ENCODE peak calls at places on chromosomes 1 and 21, in ten cellular contexts. One of them, this sample, is unnamed.

GRCh38 chr1:16420719-16421118 is 16.5 kb downstream of the SPATA21 start:
- DNase-seq in activated CD8-positive, alpha-beta memory T cell treated with anti-CD3 and anti-CD28 coated beads for 4 hours: no peak
- DNase-seq in fibroblast of mammary gland: no peak
- DNase-seq in D341Med: no peak
- DNase-seq in T-helper 17 cell: no peak
- DNase-seq in psoas muscle: no peak
- DNase-seq in effector CD4-positive, alpha-beta T cell: peak
- DNase-seq in activated CD4-positive, alpha-beta memory T cell treated with anti-CD3 and anti-CD28 coated beads for 36 hours: peak
- DNase-seq in effector memory CD8-positive, alpha-beta T cell: peak
- DNase-seq in neuronal stem cell: no peak
- DNase-seq in this sample: no peak

GRCh38 chr1:92619466-92620189 is 132.9 kb upstream of the GFI1 start:
- DNase-seq in activated CD8-positive, alpha-beta memory T cell treated with anti-CD3 and anti-CD28 coated beads for 4 hours: no peak
- DNase-seq in fibroblast of mammary gland: no peak
- DNase-seq in D341Med: no peak
- DNase-seq in T-helper 17 cell: no peak
- DNase-seq in psoas muscle: no peak
- DNase-seq in effector CD4-positive, alpha-beta T cell: no peak
- DNase-seq in activated CD4-positive, alpha-beta memory T cell treated with anti-CD3 and anti-CD28 coated beads for 36 hours: peak
- DNase-seq in effector memory CD8-positive, alpha-beta T cell: no peak
- DNase-seq in neuronal stem cell: no peak
- DNase-seq in this sample: no peak

GRCh38 chr1:43233631-43234030 is 36.2 kb upstream of the TMEM125 start:
- DNase-seq in activated CD8-positive, alpha-beta memory T cell treated with anti-CD3 and anti-CD28 coated beads for 4 hours: no peak
- DNase-seq in fibroblast of mammary gland: no peak
- DNase-seq in D341Med: no peak
- DNase-seq in T-helper 17 cell: no peak
- DNase-seq in psoas muscle: no peak
- DNase-seq in effector CD4-positive, alpha-beta T cell: no peak
- DNase-seq in activated CD4-positive, alpha-beta memory T cell treated with anti-CD3 and anti-CD28 coated beads for 36 hours: no peak
- DNase-seq in effector memory CD8-positive, alpha-beta T cell: no peak
- DNase-seq in neuronal stem cell: no peak
- DNase-seq in this sample: no peak

GRCh38 chr1:232937741-232938375 is 12.6 kb upstream of the NTPCR start:
- DNase-seq in activated CD8-positive, alpha-beta memory T cell treated with anti-CD3 and anti-CD28 coated beads for 4 hours: no peak
- DNase-seq in fibroblast of mammary gland: no peak
- DNase-seq in D341Med: no peak
- DNase-seq in T-helper 17 cell: no peak
- DNase-seq in psoas muscle: no peak
- DNase-seq in effector CD4-positive, alpha-beta T cell: no peak
- DNase-seq in activated CD4-positive, alpha-beta memory T cell treated with anti-CD3 and anti-CD28 coated beads for 36 hours: no peak
- DNase-seq in effector memory CD8-positive, alpha-beta T cell: no peak
- DNase-seq in neuronal stem cell: no peak
- DNase-seq in this sample: no peak

GRCh38 chr1:12161662-12162458 is 4.9 kb upstream of the TNFRSF1B start:
- DNase-seq in activated CD8-positive, alpha-beta memory T cell treated with anti-CD3 and anti-CD28 coated beads for 4 hours: peak
- DNase-seq in fibroblast of mammary gland: peak
- DNase-seq in D341Med: no peak
- DNase-seq in T-helper 17 cell: peak
- DNase-seq in psoas muscle: peak
- DNase-seq in effector CD4-positive, alpha-beta T cell: peak
- DNase-seq in activated CD4-positive, alpha-beta memory T cell treated with anti-CD3 and anti-CD28 coated beads for 36 hours: peak
- DNase-seq in effector memory CD8-positive, alpha-beta T cell: peak
- DNase-seq in neuronal stem cell: no peak
- DNase-seq in this sample: no peak

GRCh38 chr21:14591882-14592281 is 45.8 kb upstream of the SAMSN1 start:
- DNase-seq in activated CD8-positive, alpha-beta memory T cell treated with anti-CD3 and anti-CD28 coated beads for 4 hours: no peak
- DNase-seq in fibroblast of mammary gland: peak
- DNase-seq in D341Med: no peak
- DNase-seq in T-helper 17 cell: no peak
- DNase-seq in psoas muscle: peak
- DNase-seq in effector CD4-positive, alpha-beta T cell: no peak
- DNase-seq in activated CD4-positive, alpha-beta memory T cell treated with anti-CD3 and anti-CD28 coated beads for 36 hours: no peak
- DNase-seq in effector memory CD8-positive, alpha-beta T cell: no peak
- DNase-seq in neuronal stem cell: no peak
- DNase-seq in this sample: no peak

GRCh38 chr1:213783898-213784297 is 203.9 kb upstream of the PROX1 start:
- DNase-seq in activated CD8-positive, alpha-beta memory T cell treated with anti-CD3 and anti-CD28 coated beads for 4 hours: no peak
- DNase-seq in fibroblast of mammary gland: no peak
- DNase-seq in D341Med: no peak
- DNase-seq in T-helper 17 cell: no peak
- DNase-seq in psoas muscle: no peak
- DNase-seq in effector CD4-positive, alpha-beta T cell: no peak
- DNase-seq in activated CD4-positive, alpha-beta memory T cell treated with anti-CD3 and anti-CD28 coated beads for 36 hours: no peak
- DNase-seq in effector memory CD8-positive, alpha-beta T cell: no peak
- DNase-seq in neuronal stem cell: no peak
- DNase-seq in this sample: no peak

GRCh38 chr1:229186373-229187056 is 84.4 kb upstream of the RAB4A start:
- DNase-seq in activated CD8-positive, alpha-beta memory T cell treated with anti-CD3 and anti-CD28 coated beads for 4 hours: no peak
- DNase-seq in fibroblast of mammary gland: peak
- DNase-seq in D341Med: no peak
- DNase-seq in T-helper 17 cell: no peak
- DNase-seq in psoas muscle: no peak
- DNase-seq in effector CD4-positive, alpha-beta T cell: no peak
- DNase-seq in activated CD4-positive, alpha-beta memory T cell treated with anti-CD3 and anti-CD28 coated beads for 36 hours: peak
- DNase-seq in effector memory CD8-positive, alpha-beta T cell: no peak
- DNase-seq in neuronal stem cell: no peak
- DNase-seq in this sample: no peak

GRCh38 chr1:156551066-156551643 is 21.2 kb downstream of the IQGAP3 start:
- DNase-seq in activated CD8-positive, alpha-beta memory T cell treated with anti-CD3 and anti-CD28 coated beads for 4 hours: no peak
- DNase-seq in fibroblast of mammary gland: no peak
- DNase-seq in D341Med: no peak
- DNase-seq in T-helper 17 cell: no peak
- DNase-seq in psoas muscle: no peak
- DNase-seq in effector CD4-positive, alpha-beta T cell: no peak
- DNase-seq in activated CD4-positive, alpha-beta memory T cell treated with anti-CD3 and anti-CD28 coated beads for 36 hours: no peak
- DNase-seq in effector memory CD8-positive, alpha-beta T cell: no peak
- DNase-seq in neuronal stem cell: no peak
- DNase-seq in this sample: no peak

GRCh38 chr1:171683826-171684225 is 31.3 kb upstream of the MYOC start:
- DNase-seq in activated CD8-positive, alpha-beta memory T cell treated with anti-CD3 and anti-CD28 coated beads for 4 hours: no peak
- DNase-seq in fibroblast of mammary gland: no peak
- DNase-seq in D341Med: no peak
- DNase-seq in T-helper 17 cell: no peak
- DNase-seq in psoas muscle: no peak
- DNase-seq in effector CD4-positive, alpha-beta T cell: no peak
- DNase-seq in activated CD4-positive, alpha-beta memory T cell treated with anti-CD3 and anti-CD28 coated beads for 36 hours: no peak
- DNase-seq in effector memory CD8-positive, alpha-beta T cell: no peak
- DNase-seq in neuronal stem cell: no peak
- DNase-seq in this sample: no peak

GRCh38 chr1:224683981-224684380 is 67.9 kb downstream of the CNIH3 start:
- DNase-seq in activated CD8-positive, alpha-beta memory T cell treated with anti-CD3 and anti-CD28 coated beads for 4 hours: no peak
- DNase-seq in fibroblast of mammary gland: no peak
- DNase-seq in D341Med: no peak
- DNase-seq in T-helper 17 cell: no peak
- DNase-seq in psoas muscle: no peak
- DNase-seq in effector CD4-positive, alpha-beta T cell: no peak
- DNase-seq in activated CD4-positive, alpha-beta memory T cell treated with anti-CD3 and anti-CD28 coated beads for 36 hours: no peak
- DNase-seq in effector memory CD8-positive, alpha-beta T cell: no peak
- DNase-seq in neuronal stem cell: no peak
- DNase-seq in this sample: no peak

GRCh38 chr1:37691497-37692077 is 729 bp upstream of the CDCA8 start:
- DNase-seq in activated CD8-positive, alpha-beta memory T cell treated with anti-CD3 and anti-CD28 coated beads for 4 hours: no peak
- DNase-seq in fibroblast of mammary gland: peak
- DNase-seq in D341Med: peak
- DNase-seq in T-helper 17 cell: no peak
- DNase-seq in psoas muscle: peak
- DNase-seq in effector CD4-positive, alpha-beta T cell: no peak
- DNase-seq in activated CD4-positive, alpha-beta memory T cell treated with anti-CD3 and anti-CD28 coated beads for 36 hours: peak
- DNase-seq in effector memory CD8-positive, alpha-beta T cell: no peak
- DNase-seq in neuronal stem cell: no peak
- DNase-seq in this sample: no peak

GRCh38 chr1:229581485-229581884 is 23.0 kb upstream of the ABCB10 start:
- DNase-seq in activated CD8-positive, alpha-beta memory T cell treated with anti-CD3 and anti-CD28 coated beads for 4 hours: no peak
- DNase-seq in fibroblast of mammary gland: no peak
- DNase-seq in D341Med: no peak
- DNase-seq in T-helper 17 cell: no peak
- DNase-seq in psoas muscle: no peak
- DNase-seq in effector CD4-positive, alpha-beta T cell: no peak
- DNase-seq in activated CD4-positive, alpha-beta memory T cell treated with anti-CD3 and anti-CD28 coated beads for 36 hours: no peak
- DNase-seq in effector memory CD8-positive, alpha-beta T cell: no peak
- DNase-seq in neuronal stem cell: no peak
- DNase-seq in this sample: no peak

GRCh38 chr1:182185822-182186756 is 124.6 kb upstream of the ZNF648 start:
- DNase-seq in activated CD8-positive, alpha-beta memory T cell treated with anti-CD3 and anti-CD28 coated beads for 4 hours: no peak
- DNase-seq in fibroblast of mammary gland: peak
- DNase-seq in D341Med: no peak
- DNase-seq in T-helper 17 cell: no peak
- DNase-seq in psoas muscle: no peak
- DNase-seq in effector CD4-positive, alpha-beta T cell: no peak
- DNase-seq in activated CD4-positive, alpha-beta memory T cell treated with anti-CD3 and anti-CD28 coated beads for 36 hours: no peak
- DNase-seq in effector memory CD8-positive, alpha-beta T cell: no peak
- DNase-seq in neuronal stem cell: peak
- DNase-seq in this sample: no peak

GRCh38 chr1:204560590-204560989 is 44.4 kb downstream of the MDM4 start:
- DNase-seq in activated CD8-positive, alpha-beta memory T cell treated with anti-CD3 and anti-CD28 coated beads for 4 hours: no peak
- DNase-seq in fibroblast of mammary gland: peak
- DNase-seq in D341Med: no peak
- DNase-seq in T-helper 17 cell: no peak
- DNase-seq in psoas muscle: no peak
- DNase-seq in effector CD4-positive, alpha-beta T cell: no peak
- DNase-seq in activated CD4-positive, alpha-beta memory T cell treated with anti-CD3 and anti-CD28 coated beads for 36 hours: no peak
- DNase-seq in effector memory CD8-positive, alpha-beta T cell: no peak
- DNase-seq in neuronal stem cell: no peak
- DNase-seq in this sample: no peak

GRCh38 chr1:226661965-226662364 is 77.1 kb downstream of the ITPKB start:
- DNase-seq in activated CD8-positive, alpha-beta memory T cell treated with anti-CD3 and anti-CD28 coated beads for 4 hours: no peak
- DNase-seq in fibroblast of mammary gland: peak
- DNase-seq in D341Med: peak
- DNase-seq in T-helper 17 cell: no peak
- DNase-seq in psoas muscle: peak
- DNase-seq in effector CD4-positive, alpha-beta T cell: no peak
- DNase-seq in activated CD4-positive, alpha-beta memory T cell treated with anti-CD3 and anti-CD28 coated beads for 36 hours: no peak
- DNase-seq in effector memory CD8-positive, alpha-beta T cell: no peak
- DNase-seq in neuronal stem cell: no peak
- DNase-seq in this sample: no peak

GRCh38 chr1:184387871-184388670 is 1.2 kb downstream of the C1orf21 start:
- DNase-seq in activated CD8-positive, alpha-beta memory T cell treated with anti-CD3 and anti-CD28 coated beads for 4 hours: peak
- DNase-seq in fibroblast of mammary gland: peak
- DNase-seq in D341Med: peak
- DNase-seq in T-helper 17 cell: no peak
- DNase-seq in psoas muscle: peak
- DNase-seq in effector CD4-positive, alpha-beta T cell: no peak
- DNase-seq in activated CD4-positive, alpha-beta memory T cell treated with anti-CD3 and anti-CD28 coated beads for 36 hours: peak
- DNase-seq in effector memory CD8-positive, alpha-beta T cell: peak
- DNase-seq in neuronal stem cell: no peak
- DNase-seq in this sample: no peak

GRCh38 chr1:8255712-8256111 is 62.2 kb upstream of the SLC45A1 start:
- DNase-seq in activated CD8-positive, alpha-beta memory T cell treated with anti-CD3 and anti-CD28 coated beads for 4 hours: no peak
- DNase-seq in fibroblast of mammary gland: no peak
- DNase-seq in D341Med: no peak
- DNase-seq in T-helper 17 cell: no peak
- DNase-seq in psoas muscle: no peak
- DNase-seq in effector CD4-positive, alpha-beta T cell: no peak
- DNase-seq in activated CD4-positive, alpha-beta memory T cell treated with anti-CD3 and anti-CD28 coated beads for 36 hours: no peak
- DNase-seq in effector memory CD8-positive, alpha-beta T cell: no peak
- DNase-seq in neuronal stem cell: no peak
- DNase-seq in this sample: no peak

GRCh38 chr1:223835754-223836153 is 10.0 kb downstream of the TP53BP2 start:
- DNase-seq in activated CD8-positive, alpha-beta memory T cell treated with anti-CD3 and anti-CD28 coated beads for 4 hours: no peak
- DNase-seq in fibroblast of mammary gland: peak
- DNase-seq in D341Med: no peak
- DNase-seq in T-helper 17 cell: no peak
- DNase-seq in psoas muscle: no peak
- DNase-seq in effector CD4-positive, alpha-beta T cell: no peak
- DNase-seq in activated CD4-positive, alpha-beta memory T cell treated with anti-CD3 and anti-CD28 coated beads for 36 hours: no peak
- DNase-seq in effector memory CD8-positive, alpha-beta T cell: no peak
- DNase-seq in neuronal stem cell: no peak
- DNase-seq in this sample: no peak

GRCh38 chr1:202165267-202165941 is 5.0 kb upstream of the PTPN7 start:
- DNase-seq in activated CD8-positive, alpha-beta memory T cell treated with anti-CD3 and anti-CD28 coated beads for 4 hours: no peak
- DNase-seq in fibroblast of mammary gland: no peak
- DNase-seq in D341Med: no peak
- DNase-seq in T-helper 17 cell: no peak
- DNase-seq in psoas muscle: no peak
- DNase-seq in effector CD4-positive, alpha-beta T cell: no peak
- DNase-seq in activated CD4-positive, alpha-beta memory T cell treated with anti-CD3 and anti-CD28 coated beads for 36 hours: peak
- DNase-seq in effector memory CD8-positive, alpha-beta T cell: no peak
- DNase-seq in neuronal stem cell: no peak
- DNase-seq in this sample: no peak

This sample was measured in GOT3.